ENCODE peak calls at places on chromosome 21, in seven cellular contexts. P is HepG2, Q is SK-N-SH, V is GM12891, Y is GM12878, H is H1, I is K562. W is an unnamed sample.

GRCh38 chr21:46457801-46458314 is 833 bp upstream of the DIP2A start:
- DNase-seq in P (peak), Q (peak), V (no peak), Y (no peak), H (no peak), I (no peak), W (no peak)

GRCh38 chr21:18155508-18156193 is 89.0 kb upstream of the CHODL start:
- DNase-seq in P (no peak), Q (no peak), V (no peak), Y (no peak), H (no peak), I (no peak), W (no peak)

GRCh38 chr21:36854391-36854790 is 112.1 kb downstream of the HLCS start:
- DNase-seq in P (peak), Q (peak), V (peak), Y (no peak), H (peak), I (peak), W (no peak)

GRCh38 chr21:19123053-19123452 is 719.5 kb upstream of the TMPRSS15 start:
- DNase-seq in P (no peak), Q (no peak), V (no peak), Y (no peak), H (no peak), I (no peak), W (no peak)

GRCh38 chr21:43734131-43734634 is 15.3 kb downstream of the PDXK start:
- DNase-seq in P (no peak), Q (no peak), V (no peak), Y (no peak), H (no peak), I (no peak), W (no peak)

GRCh38 chr21:29299906-29300546 is 1.3 kb downstream of the BACH1 start:
- DNase-seq in P (peak), Q (peak), V (no peak), Y (peak), H (no peak), I (peak), W (peak)

GRCh38 chr21:38386967-38387366 is 111.3 kb downstream of the ERG start:
- DNase-seq in P (no peak), Q (no peak), V (no peak), Y (no peak), H (no peak), I (no peak), W (no peak)

GRCh38 chr21:42724226-42724920 is 71.0 kb downstream of the PDE9A start:
- DNase-seq in P (peak), Q (no peak), V (no peak), Y (no peak), H (no peak), I (no peak), W (no peak)

GRCh38 chr21:15820857-15821256 is 91.1 kb downstream of the USP25 start:
- DNase-seq in P (no peak), Q (no peak), V (no peak), Y (no peak), H (no peak), I (no peak), W (no peak)

GRCh38 chr21:37450385-37451044 is 83.9 kb downstream of the DYRK1A start:
- DNase-seq in P (no peak), Q (no peak), V (no peak), Y (no peak), H (no peak), I (peak), W (no peak)

GRCh38 chr21:29056005-29056404 is 17.4 kb downstream of the CCT8 start:
- DNase-seq in P (no peak), Q (no peak), V (no peak), Y (no peak), H (no peak), I (no peak), W (no peak)

GRCh38 chr21:37974081-37974480 is 57.8 kb upstream of the KCNJ6 start:
- DNase-seq in P (no peak), Q (no peak), V (no peak), Y (no peak), H (no peak), I (no peak), W (no peak)

GRCh38 chr21:32802954-32803353 is 31.4 kb upstream of the PAXBP1 start:
- DNase-seq in P (no peak), Q (no peak), V (no peak), Y (no peak), H (no peak), I (no peak), W (no peak)

GRCh38 chr21:32812035-32812434 is 40.5 kb upstream of the PAXBP1 start:
- DNase-seq in P (no peak), Q (no peak), V (no peak), Y (no peak), H (no peak), I (no peak), W (no peak)

GRCh38 chr21:32807717-32808380 is 36.3 kb upstream of the PAXBP1 start:
- DNase-seq in P (no peak), Q (no peak), V (no peak), Y (no peak), H (no peak), I (no peak), W (no peak)

GRCh38 chr21:32803651-32804050 is 32.1 kb upstream of the PAXBP1 start:
- DNase-seq in P (no peak), Q (no peak), V (no peak), Y (no peak), H (no peak), I (no peak), W (no peak)

GRCh38 chr21:32806810-32807386 is 35.3 kb upstream of the PAXBP1 start:
- DNase-seq in P (no peak), Q (no peak), V (no peak), Y (no peak), H (no peak), I (no peak), W (no peak)
- TF ChIP-seq TAF1 in P (no peak), Q (no peak), V (no peak), Y (no peak), H (no peak), I (no peak), W (no peak)

GRCh38 chr21:45048968-45049367 is 25.4 kb upstream of the ADARB1 start:
- DNase-seq in P (no peak), Q (no peak), V (no peak), Y (no peak), H (no peak), I (no peak), W (no peak)
- TF ChIP-seq TAF1 in P (no peak), Q (no peak), V (no peak), Y (no peak), H (no peak), I (no peak), W (no peak)

GRCh38 chr21:27476696-27477095 is 509.8 kb upstream of the ADAMTS5 start:
- DNase-seq in P (no peak), Q (peak), V (no peak), Y (no peak), H (no peak), I (no peak), W (no peak)
- TF ChIP-seq TAF1 in P (no peak), Q (no peak), V (no peak), Y (no peak), H (no peak), I (no peak), W (no peak)

GRCh38 chr21:41580758-41581554 is 73.0 kb upstream of the TMPRSS2 start:
- DNase-seq in P (no peak), Q (no peak), V (no peak), Y (no peak), H (no peak), I (no peak), W (no peak)
- TF ChIP-seq TAF1 in P (no peak), Q (no peak), V (no peak), Y (no peak), H (no peak), I (no peak), W (no peak)